ENCODE peak calls at places on chromosomes 13 and 19, in nine cellular contexts. I is H9, C is breast epithelium, W is GM23248, L is body of pancreas, N is hepatocyte, M is neural progenitor cell, R is tibial artery, U is fibroblast of lung. G is an unnamed sample.

GRCh38 chr13:62185631-62186256 is 770.1 kb upstream of the PCDH20 start:
- DNase-seq in I (peak; percentile 42), C (no peak), W (no peak), L (no peak), N (no peak), M (peak; percentile 40), R (no peak), U (no peak), G (no peak)

GRCh38 chr19:17079710-17080440 is 4.3 kb downstream of the MYO9B start:
- DNase-seq in I (no peak), C (peak; percentile 69), W (peak; percentile 100), L (peak; percentile 44), N (peak; percentile 80), M (peak; percentile 85), R (peak; percentile 90), U (peak; percentile 99), G (peak; percentile 94)

GRCh38 chr13:44396963-44397580 is 23.4 kb downstream of the SERP2 start:
- DNase-seq in I (no peak), C (no peak), W (no peak), L (no peak), N (peak; percentile 70), M (peak; percentile 88), R (no peak), U (peak; percentile 45), G (no peak)

GRCh38 chr13:105928901-105929300 is 606.6 kb downstream of the EFNB2 start:
- DNase-seq in I (no peak), C (no peak), W (no peak), L (no peak), N (no peak), M (no peak), R (no peak), U (peak; percentile 23), G (no peak)

GRCh38 chr13:77002590-77003190 is 10.8 kb downstream of the CLN5 start:
- DNase-seq in I (no peak), C (no peak), W (peak; percentile 66), L (no peak), N (peak; percentile 44), M (peak; percentile 40), R (no peak), U (peak; percentile 24), G (no peak)

GRCh38 chr13:34308725-34309124 is 490.8 kb downstream of the RFC3 start:
- DNase-seq in I (no peak), C (no peak), W (peak; percentile 38), L (no peak), N (no peak), M (no peak), R (no peak), U (peak; percentile 81), G (no peak)

GRCh38 chr13:93220073-93220472 is 6.5 kb upstream of the GPC6 start:
- DNase-seq in I (no peak), C (no peak), W (no peak), L (no peak), N (no peak), M (no peak), R (no peak), U (no peak), G (no peak)

GRCh38 chr19:35990771-35991730 is 3.9 kb upstream of the SDHAF1 start:
- DNase-seq in I (no peak), C (no peak), W (no peak), L (no peak), N (no peak), M (no peak), R (no peak), U (no peak), G (no peak)

GRCh38 chr19:42270346-42271044 is 1.4 kb downstream of the CIC start:
- DNase-seq in I (no peak), C (peak; percentile 88), W (peak; percentile 94), L (peak; percentile 69), N (no peak), M (no peak), R (peak; percentile 94), U (peak; percentile 68), G (no peak)

GRCh38 chr19:42268142-42268703 is 829 bp upstream of the CIC start:
- DNase-seq in I (peak; percentile 99), C (peak; percentile 100), W (peak; percentile 100), L (peak; percentile 99), N (peak; percentile 100), M (peak; percentile 100), R (peak; percentile 100), U (peak; percentile 98), G (peak; percentile 100)

GRCh38 chr19:42269518-42270345 is 680 bp downstream of the CIC start:
- DNase-seq in I (no peak), C (peak; percentile 58), W (peak; percentile 52), L (no peak), N (no peak), M (no peak), R (peak; percentile 68), U (no peak), G (no peak)

GRCh38 chr19:42268704-42269517 is at the start of gene CIC:
- DNase-seq in I (peak; percentile 100), C (peak; percentile 100), W (peak; percentile 100), L (peak; percentile 100), N (peak; percentile 100), M (peak; percentile 100), R (peak; percentile 100), U (peak; percentile 100), G (peak; percentile 100)

GRCh38 chr19:42267644-42268141 is 1.4 kb upstream of the CIC start:
- DNase-seq in I (no peak), C (peak; percentile 36), W (peak; percentile 52), L (peak; percentile 35), N (peak; percentile 14), M (no peak), R (no peak), U (no peak), G (no peak)
- H3K27ac ChIP-seq in I (no peak overlapping the region), C (peak overlapping the region; percentile 100), W (peak overlapping the region; percentile 95), L (peak overlapping the region; percentile 99), N (peak overlapping the region; percentile 48), M (no peak overlapping the region), R (peak overlapping the region; percentile 94), U (peak overlapping the region; percentile 98), G (peak overlapping the region; percentile 100)

DNA sequence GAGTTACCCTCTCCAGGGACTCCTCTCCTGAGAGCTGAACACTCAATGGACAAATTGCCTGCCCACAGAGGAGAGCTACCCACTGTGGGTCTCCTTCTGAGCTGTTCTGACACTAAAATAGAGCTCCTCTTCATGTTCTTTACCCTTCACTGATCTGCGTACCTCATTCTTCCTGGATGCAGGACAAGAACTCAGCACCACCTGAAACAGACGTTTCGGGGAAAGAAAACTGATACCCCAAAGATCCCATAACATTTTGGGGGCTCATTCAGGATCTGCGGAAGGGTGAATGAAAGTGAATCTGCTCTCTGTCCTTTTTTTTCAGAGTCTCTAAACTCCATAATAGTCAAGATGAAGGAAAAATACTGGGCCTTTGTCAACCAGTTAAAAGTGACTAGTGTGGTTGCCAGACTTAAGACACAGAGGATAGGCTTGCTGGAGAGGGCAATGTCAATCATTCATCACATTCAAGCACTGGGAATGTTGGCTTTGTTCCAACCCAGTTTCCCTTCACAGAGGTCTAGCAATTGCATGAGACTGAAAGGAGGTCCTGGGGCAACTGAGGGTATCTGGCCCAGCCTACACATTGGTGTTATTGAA is 136.7 kb upstream of the SLITRK6 start:
- DNase-seq in I (no peak), C (no peak), W (no peak), L (no peak), N (no peak), M (no peak), R (no peak), U (no peak), G (no peak)
- H3K27ac ChIP-seq in I (no peak overlapping the region), C (no peak overlapping the region), W (no peak overlapping the region), L (no peak overlapping the region), N (no peak overlapping the region), M (no peak overlapping the region), R (no peak overlapping the region), U (no peak overlapping the region), G (no peak overlapping the region)

DNA sequence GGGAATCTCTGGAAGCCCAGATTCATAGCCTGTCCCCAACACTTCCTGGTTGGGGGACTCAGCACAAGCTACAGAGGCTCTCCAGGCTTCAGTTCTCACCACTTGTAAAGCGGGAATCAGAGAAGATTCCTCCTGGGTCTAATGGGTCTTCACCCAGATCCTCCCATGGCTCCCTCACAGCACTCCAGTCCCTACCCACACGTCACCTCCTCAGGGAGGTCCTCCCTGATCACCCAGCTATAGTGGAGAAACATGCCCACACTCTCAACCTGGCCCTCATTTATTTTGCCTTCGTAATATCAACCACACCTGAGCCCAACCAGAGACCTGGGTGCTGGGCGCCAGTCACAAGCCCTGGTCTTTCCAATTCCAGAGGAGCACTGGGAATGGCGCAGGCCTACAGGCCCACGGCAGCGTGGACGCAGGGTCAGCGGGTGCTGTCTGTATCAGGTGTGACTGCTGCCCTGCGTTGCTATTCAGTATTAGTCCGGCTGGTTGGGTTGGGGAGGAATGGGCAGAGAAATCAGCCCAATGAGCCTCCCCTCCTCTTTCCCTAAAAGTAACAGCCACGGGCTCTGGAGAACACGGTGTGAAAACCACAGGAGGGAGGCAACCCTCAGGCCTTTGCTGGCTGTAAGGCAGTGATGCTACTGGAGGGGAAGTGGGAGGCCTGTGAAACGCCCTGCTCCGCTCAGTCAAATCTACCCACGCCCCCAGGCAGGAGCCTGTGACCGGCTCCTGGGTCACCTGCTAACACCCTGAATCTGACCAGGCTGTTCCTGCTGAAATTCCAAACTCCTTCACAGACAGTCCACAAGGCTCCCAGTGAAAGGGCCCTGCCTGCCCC is 5.2 kb downstream of the AKT2 start:
- DNase-seq in I (no peak), C (no peak), W (peak; percentile 30), L (no peak), N (peak; percentile 4), M (no peak), R (no peak), U (no peak), G (no peak)
- H3K27ac ChIP-seq in I (no peak overlapping the region), C (peak overlapping the region; percentile 11), W (peak overlapping the region; percentile 81), L (no peak overlapping the region), N (peak overlapping the region; percentile 89), M (no peak overlapping the region), R (peak overlapping the region; percentile 58), U (peak overlapping the region; percentile 28), G (peak overlapping the region; percentile 97)

GRCh38 chr19:54461201-54462071 is 2.1 kb downstream of the LENG9 start:
- DNase-seq in I (no peak), C (no peak), W (no peak), L (no peak), N (no peak), M (no peak), R (peak; percentile 67), U (no peak), G (no peak)

GRCh38 chr19:54462072-54462712 is 1.4 kb downstream of the LENG9 start:
- DNase-seq in I (peak; percentile 40), C (no peak), W (peak; percentile 51), L (peak; percentile 67), N (no peak), M (no peak), R (peak; percentile 71), U (no peak), G (no peak)

GRCh38 chr19:54459282-54460229 is 4.0 kb downstream of the LENG9 start:
- DNase-seq in I (no peak), C (no peak), W (peak; percentile 50), L (peak; percentile 84), N (no peak), M (no peak), R (no peak), U (no peak), G (no peak)

GRCh38 chr19:54458648-54459281 is 4.8 kb downstream of the LENG9 start:
- DNase-seq in I (no peak), C (no peak), W (no peak), L (no peak), N (peak; percentile 9), M (no peak), R (no peak), U (no peak), G (no peak)

DNA sequence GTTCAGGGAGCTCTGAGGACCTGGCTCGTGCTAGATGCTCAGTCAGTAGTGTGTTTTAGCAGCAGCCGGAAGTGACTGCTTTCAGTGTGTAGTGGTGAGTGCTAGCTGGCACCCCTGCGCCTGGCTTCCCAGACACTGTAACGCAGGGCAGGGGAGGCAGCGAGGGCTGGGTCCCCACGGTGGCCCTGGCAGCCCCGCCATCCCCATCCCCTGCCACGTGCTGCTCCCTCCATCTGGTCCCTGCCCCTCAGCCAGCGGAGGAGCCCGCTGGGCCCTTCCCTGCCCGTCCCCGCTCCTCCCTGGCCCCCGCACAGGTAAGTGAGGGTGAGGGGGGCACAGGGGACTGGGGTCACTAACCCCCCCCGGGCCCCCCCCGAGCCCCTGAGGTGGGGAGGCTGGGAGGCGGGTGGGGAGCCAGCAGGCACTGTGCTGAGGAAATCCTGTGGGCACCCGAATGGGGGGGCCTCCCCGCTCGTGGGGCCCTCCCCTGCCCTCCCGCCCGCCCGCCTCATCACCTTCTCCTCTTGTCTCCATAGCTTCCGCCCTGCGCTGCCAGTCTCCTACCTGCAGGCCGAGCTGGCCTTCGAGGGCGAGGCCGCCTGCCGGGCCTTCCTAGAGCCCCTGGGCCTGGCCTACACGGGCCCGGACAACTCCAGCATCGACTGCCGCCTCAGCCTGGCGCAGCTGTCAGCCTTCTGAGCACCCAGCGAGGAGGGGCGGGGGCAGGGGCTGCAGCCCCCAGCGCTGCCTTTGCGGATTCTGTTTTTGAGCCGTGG is 3.2 kb downstream of the LENG9 start:
- DNase-seq in I (no peak), C (no peak), W (no peak), L (no peak), N (no peak), M (no peak), R (no peak), U (no peak), G (no peak)
- H3K27ac ChIP-seq in I (no peak overlapping the region), C (no peak overlapping the region), W (peak overlapping the region; percentile 25), L (peak overlapping the region; percentile 66), N (no peak overlapping the region), M (no peak overlapping the region), R (no peak overlapping the region), U (peak overlapping the region; percentile 72), G (no peak overlapping the region)

G was measured in right atrium auricular region.